ENCODE peak calls at places on chromosome 4, in five cellular contexts. One of them, this sample, is unnamed.

GRCh38 chr4:65805936-65806335 is 135.6 kb upstream of the EPHA5 start:
- DNase-seq in vagina: no peak
- DNase-seq in H54: no peak
- DNase-seq in A549: no peak
- DNase-seq in lower leg skin: no peak
- DNase-seq in this sample: no peak

GRCh38 chr4:54107951-54108740 is 8.2 kb downstream of the GSX2 start:
- DNase-seq in vagina: no peak
- DNase-seq in H54: no peak
- DNase-seq in A549: no peak
- DNase-seq in lower leg skin: no peak
- DNase-seq in this sample: no peak

GRCh38 chr4:95601342-95601741 is 52.6 kb upstream of the UNC5C start:
- DNase-seq in vagina: no peak
- DNase-seq in H54: no peak
- DNase-seq in A549: no peak
- DNase-seq in lower leg skin: no peak
- DNase-seq in this sample: no peak

GRCh38 chr4:149961876-149962597 is 116.2 kb upstream of the DCLK2 start:
- DNase-seq in vagina: no peak
- DNase-seq in H54: no peak
- DNase-seq in A549: no peak
- DNase-seq in lower leg skin: no peak
- DNase-seq in this sample: no peak

GRCh38 chr4:78512357-78512920 is 39.1 kb upstream of the ANXA3 start:
- DNase-seq in vagina: no peak
- DNase-seq in H54: no peak
- DNase-seq in A549: no peak
- DNase-seq in lower leg skin: no peak
- DNase-seq in this sample: no peak

GRCh38 chr4:26717332-26717731 is 133.4 kb downstream of the TBC1D19 start:
- DNase-seq in vagina: no peak
- DNase-seq in H54: no peak
- DNase-seq in A549: no peak
- DNase-seq in lower leg skin: no peak
- DNase-seq in this sample: no peak

GRCh38 chr4:187598246-187598645 is 397.3 kb upstream of the ZFP42 start:
- DNase-seq in vagina: no peak
- DNase-seq in H54: no peak
- DNase-seq in A549: no peak
- DNase-seq in lower leg skin: no peak
- DNase-seq in this sample: no peak

GRCh38 chr4:101527186-101527585 is 179.9 kb upstream of the PPP3CA start:
- DNase-seq in vagina: no peak
- DNase-seq in H54: no peak
- DNase-seq in A549: no peak
- DNase-seq in lower leg skin: no peak
- DNase-seq in this sample: no peak

GRCh38 chr4:123976285-123976684 is 579.7 kb downstream of the SPRY1 start:
- DNase-seq in vagina: no peak
- DNase-seq in H54: no peak
- DNase-seq in A549: no peak
- DNase-seq in lower leg skin: no peak
- DNase-seq in this sample: no peak

GRCh38 chr4:6343950-6344408 is 74.3 kb downstream of the WFS1 start:
- DNase-seq in vagina: no peak
- DNase-seq in H54: peak; percentile 98
- DNase-seq in A549: peak; percentile 85
- DNase-seq in lower leg skin: no peak
- DNase-seq in this sample: no peak

GRCh38 chr4:186204611-186205144 is 13.3 kb downstream of the CYP4V2 start:
- DNase-seq in vagina: no peak
- DNase-seq in H54: no peak
- DNase-seq in A549: no peak
- DNase-seq in lower leg skin: no peak
- DNase-seq in this sample: no peak

GRCh38 chr4:40193018-40193571 is 3.7 kb upstream of the RHOH start:
- DNase-seq in vagina: peak; percentile 77
- DNase-seq in H54: no peak
- DNase-seq in A549: no peak
- DNase-seq in lower leg skin: no peak
- DNase-seq in this sample: no peak

GRCh38 chr4:37892641-37893040 is 1.8 kb downstream of the TBC1D1 start:
- DNase-seq in vagina: no peak
- DNase-seq in H54: no peak
- DNase-seq in A549: no peak
- DNase-seq in lower leg skin: no peak
- DNase-seq in this sample: no peak

GRCh38 chr4:37722000-37722638 is 35.9 kb upstream of the RELL1 start:
- DNase-seq in vagina: no peak
- DNase-seq in H54: no peak
- DNase-seq in A549: no peak
- DNase-seq in lower leg skin: no peak
- DNase-seq in this sample: no peak

GRCh38 chr4:187576751-187577150 is 418.8 kb upstream of the ZFP42 start:
- DNase-seq in vagina: no peak
- DNase-seq in H54: no peak
- DNase-seq in A549: no peak
- DNase-seq in lower leg skin: no peak
- DNase-seq in this sample: no peak

GRCh38 chr4:168384437-168385141 is 66.0 kb upstream of the DDX60 start:
- DNase-seq in vagina: no peak
- DNase-seq in H54: no peak
- DNase-seq in A549: no peak
- DNase-seq in lower leg skin: no peak
- DNase-seq in this sample: peak; percentile 76

GRCh38 chr4:145795535-145795934 is 115.6 kb downstream of the C4orf51 start:
- DNase-seq in vagina: no peak
- DNase-seq in H54: no peak
- DNase-seq in A549: no peak
- DNase-seq in lower leg skin: no peak
- DNase-seq in this sample: no peak

GRCh38 chr4:152666946-152667345 is 12.9 kb downstream of the TMEM154 start:
- DNase-seq in vagina: no peak
- DNase-seq in H54: no peak
- DNase-seq in A549: no peak
- DNase-seq in lower leg skin: no peak
- DNase-seq in this sample: no peak

GRCh38 chr4:7161721-7162214 is 30.6 kb upstream of the SORCS2 start:
- DNase-seq in vagina: no peak
- DNase-seq in H54: no peak
- DNase-seq in A549: no peak
- DNase-seq in lower leg skin: peak; percentile 67
- DNase-seq in this sample: no peak

GRCh38 chr4:73421708-73422457 is 14.1 kb upstream of the AFP start:
- DNase-seq in vagina: no peak
- DNase-seq in H54: no peak
- DNase-seq in A549: no peak
- DNase-seq in lower leg skin: no peak
- DNase-seq in this sample: no peak

GRCh38 chr4:73418677-73419076 is 14.6 kb downstream of the ALB start:
- DNase-seq in vagina: no peak
- DNase-seq in H54: no peak
- DNase-seq in A549: no peak
- DNase-seq in lower leg skin: no peak
- DNase-seq in this sample: no peak

GRCh38 chr4:73422458-73422752 is 13.6 kb upstream of the AFP start:
- DNase-seq in vagina: no peak
- DNase-seq in H54: no peak
- DNase-seq in A549: no peak
- DNase-seq in lower leg skin: no peak
- DNase-seq in this sample: no peak

GRCh38 chr4:73419106-73420038 is 15.3 kb downstream of the ALB start:
- DNase-seq in vagina: no peak
- DNase-seq in H54: no peak
- DNase-seq in A549: no peak
- DNase-seq in lower leg skin: no peak
- DNase-seq in this sample: no peak

DNA sequence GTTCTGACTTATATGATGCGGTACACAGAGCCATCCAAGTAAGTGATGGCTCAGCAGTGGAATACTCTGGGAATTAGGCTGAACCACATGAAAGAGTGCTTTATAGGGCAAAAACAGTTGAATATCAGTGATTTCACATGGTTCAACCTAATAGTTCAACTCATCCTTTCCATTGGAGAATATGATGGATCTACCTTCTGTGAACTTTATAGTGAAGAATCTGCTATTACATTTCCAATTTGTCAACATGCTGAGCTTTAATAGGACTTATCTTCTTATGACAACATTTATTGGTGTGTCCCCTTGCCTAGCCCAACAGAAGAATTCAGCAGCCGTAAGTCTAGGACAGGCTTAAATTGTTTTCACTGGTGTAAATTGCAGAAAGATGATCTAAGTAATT is 15.4 kb upstream of the AFP start:
- DNase-seq in vagina: no peak
- DNase-seq in H54: no peak
- DNase-seq in A549: no peak
- DNase-seq in lower leg skin: no peak
- DNase-seq in this sample: no peak
- TF ChIP-seq POLR2A in vagina: no peak
- TF ChIP-seq POLR2A in H54: no peak
- TF ChIP-seq POLR2A in A549: no peak
- TF ChIP-seq POLR2A in lower leg skin: no peak
- TF ChIP-seq POLR2A in this sample: no peak

GRCh38 chr4:184733654-184734524 is at the start of gene CENPU:
- DNase-seq in vagina: peak; percentile 97
- DNase-seq in H54: peak; percentile 86
- DNase-seq in A549: peak; percentile 91
- DNase-seq in lower leg skin: peak; percentile 99
- DNase-seq in this sample: peak; percentile 99
- TF ChIP-seq POLR2A in vagina: peak; percentile 92
- TF ChIP-seq POLR2A in H54: peak; percentile 68
- TF ChIP-seq POLR2A in A549: peak; percentile 54
- TF ChIP-seq POLR2A in lower leg skin: no peak
- TF ChIP-seq POLR2A in this sample: peak; percentile 94

DNA sequence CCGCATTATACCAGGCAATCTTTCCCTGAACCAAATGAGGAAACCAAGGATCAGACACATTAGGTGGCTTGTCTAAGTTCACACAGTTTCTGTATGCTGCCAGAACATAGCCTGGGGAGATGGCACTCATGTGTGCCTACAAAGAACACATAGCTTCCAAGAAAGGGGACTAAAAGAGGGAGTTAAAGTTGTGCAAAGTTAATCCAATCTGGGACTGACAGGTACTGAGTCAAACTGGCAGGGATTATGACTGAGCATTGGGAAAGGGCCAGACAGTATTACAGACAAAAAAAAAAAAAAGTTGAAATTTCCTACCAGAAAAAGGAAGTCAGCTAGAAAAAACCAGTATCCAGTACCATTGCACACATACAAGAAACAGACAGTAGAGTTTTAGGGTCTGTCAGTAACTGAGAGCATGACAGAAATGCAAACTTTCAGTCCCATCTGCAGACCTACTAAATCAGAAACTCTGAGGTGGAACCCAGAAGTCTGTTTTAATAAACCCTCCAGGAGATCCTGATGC is 37.2 kb downstream of the ADAMTS3 start:
- DNase-seq in vagina: no peak
- DNase-seq in H54: no peak
- DNase-seq in A549: no peak
- DNase-seq in lower leg skin: no peak
- DNase-seq in this sample: no peak
- TF ChIP-seq POLR2A in vagina: no peak
- TF ChIP-seq POLR2A in H54: no peak
- TF ChIP-seq POLR2A in A549: no peak
- TF ChIP-seq POLR2A in lower leg skin: no peak
- TF ChIP-seq POLR2A in this sample: no peak

DNA sequence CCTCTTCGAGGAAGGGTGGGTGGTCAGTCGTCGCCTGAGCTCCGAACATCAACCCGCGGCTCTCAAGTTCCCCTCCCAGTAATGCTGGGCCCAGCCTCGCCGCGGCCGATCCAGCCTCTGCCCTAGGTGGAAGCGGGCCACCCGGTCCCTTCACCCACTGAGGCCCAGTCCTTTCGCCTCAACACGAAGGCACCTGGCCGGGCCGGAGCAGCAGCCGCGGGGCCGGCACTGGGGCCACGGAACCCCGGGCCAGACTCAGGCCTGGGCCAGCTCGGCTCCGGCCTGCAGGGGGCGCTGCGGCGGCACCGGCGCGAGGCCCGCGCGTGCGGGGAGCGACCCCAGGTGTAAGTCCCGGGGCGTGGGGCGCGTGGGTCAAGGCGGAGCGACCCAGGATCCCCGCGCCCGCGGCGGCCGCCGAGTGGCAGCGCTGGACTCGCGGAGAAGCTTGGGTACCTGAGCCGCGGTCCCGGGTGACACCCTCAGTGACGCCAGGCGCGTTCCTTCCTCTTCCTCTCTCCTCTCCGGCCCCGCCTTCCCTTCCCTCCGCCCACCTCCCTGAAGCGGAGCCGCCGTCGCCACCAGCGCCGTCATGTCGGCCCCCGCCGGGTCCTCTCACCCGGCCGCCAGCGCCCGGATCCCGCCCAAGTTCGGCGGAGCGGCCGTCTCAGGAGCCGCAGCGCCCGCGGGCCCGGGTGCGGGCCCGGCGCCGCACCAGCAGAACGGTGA is at the start of gene SEC24B:
- DNase-seq in vagina: peak; percentile 91
- DNase-seq in H54: peak; percentile 60
- DNase-seq in A549: peak; percentile 47
- DNase-seq in lower leg skin: peak; percentile 98
- DNase-seq in this sample: peak; percentile 90
- TF ChIP-seq POLR2A in vagina: no peak
- TF ChIP-seq POLR2A in H54: peak; percentile 76
- TF ChIP-seq POLR2A in A549: peak; percentile 58
- TF ChIP-seq POLR2A in lower leg skin: no peak
- TF ChIP-seq POLR2A in this sample: peak; percentile 69

GRCh38 chr4:147843162-147843561 is 111.3 kb downstream of the ARHGAP10 start:
- DNase-seq in vagina: no peak
- DNase-seq in H54: no peak
- DNase-seq in A549: peak; percentile 27
- DNase-seq in lower leg skin: no peak
- DNase-seq in this sample: no peak
- TF ChIP-seq POLR2A in vagina: no peak
- TF ChIP-seq POLR2A in H54: no peak
- TF ChIP-seq POLR2A in A549: no peak
- TF ChIP-seq POLR2A in lower leg skin: no peak
- TF ChIP-seq POLR2A in this sample: no peak

This sample was measured in erythroblast.